ENCODE peak calls at places on chromosome 1, in eight cellular contexts. I is upper lobe of right lung; G is stimulated activated naive CD8-positive, alpha-beta T cell treated with anti-CD3 and anti-CD28 coated beads, Interleukin-15, Interleukin-2, amounts not matched to agents 100 U/mL and 50 U/mL, for 24 hours; U is pancreas; J is SK-N-SH treated with all-trans-retinoic acid at 6 μM for 48 hours; H is body of pancreas; D is CD8-positive, alpha-beta T cell; T is activated T-cell treated with anti-CD3 and anti-CD28 coated beads, Interleukin-2, amount 50 U/mL, for 4 hours. X is an unnamed sample.

GRCh38 chr1:10890391-10891073 is 94.1 kb upstream of the CASZ1 start:
- ATAC-seq in G (no peak), U (no peak), T (no peak), J (peak; percentile 18), I (no peak), H (peak; percentile 21), D (no peak), X (no peak)

GRCh38 chr1:157497284-157497683 is 55.0 kb downstream of the FCRL5 start:
- ATAC-seq in I (no peak), D (no peak), U (no peak), H (no peak), G (no peak), J (no peak), T (no peak), X (no peak)

GRCh38 chr1:180027949-180028445 is 73.4 kb downstream of the CEP350 start:
- ATAC-seq in D (no peak), T (no peak), J (peak; percentile 71), G (no peak), U (peak; percentile 50), I (peak; percentile 41), H (no peak), X (no peak)

GRCh38 chr1:231190456-231190855 is 28.6 kb downstream of the TRIM67 start:
- ATAC-seq in I (no peak), G (peak; percentile 28), D (no peak), U (no peak), H (no peak), J (no peak), T (no peak), X (no peak)

GRCh38 chr1:2042830-2043773 is 7.1 kb upstream of the PRKCZ start:
- ATAC-seq in H (no peak), T (no peak), D (no peak), I (no peak), U (no peak), J (no peak), G (no peak), X (no peak)

GRCh38 chr1:154453155-154453554 is 48.0 kb downstream of the IL6R start:
- ATAC-seq in D (no peak), H (no peak), J (peak; percentile 44), I (peak; percentile 38), G (no peak), U (peak; percentile 50), T (no peak), X (no peak)

GRCh38 chr1:159958721-159959380 is 4.8 kb upstream of the SLAMF9 start:
- ATAC-seq in T (no peak), U (no peak), I (no peak), G (no peak), H (no peak), D (no peak), J (no peak), X (peak; percentile 86)

GRCh38 chr1:221217029-221217428 is 337.8 kb downstream of the HLX start:
- ATAC-seq in J (peak; percentile 79), I (no peak), G (no peak), T (no peak), U (peak; percentile 41), D (no peak), H (peak; percentile 42), X (no peak)

GRCh38 chr1:165068716-165069115 is 287.8 kb downstream of the LMX1A start:
- ATAC-seq in T (no peak), D (no peak), H (no peak), I (no peak), U (no peak), G (no peak), J (no peak), X (no peak)